ENCODE peak calls at places on chromosomes 1 and 21, in five cellular contexts. W is HS-27A; M is GM04504; R is astrocyte of the spinal cord; T is effector memory CD4-positive, alpha-beta T cell. C is an unnamed sample.

GRCh38 chr21:22827422-22827821 is 1829.2 kb downstream of the NCAM2 start:
- DNase-seq in W (no peak), M (no peak), R (no peak), T (no peak), C (no peak)

GRCh38 chr1:178768423-178768822 is 43.4 kb downstream of the RALGPS2 start:
- DNase-seq in W (no peak), M (no peak), R (peak), T (no peak), C (no peak)

GRCh38 chr21:43361493-43362296 is 65.2 kb downstream of the SIK1 start:
- DNase-seq in W (no peak), M (no peak), R (peak), T (peak), C (peak)

GRCh38 chr1:118186026-118186425 is 998 bp upstream of the SPAG17 start:
- DNase-seq in W (no peak), M (no peak), R (no peak), T (no peak), C (no peak)

GRCh38 chr21:44569861-44570517 is 3.5 kb upstream of the KRTAP10-4 start:
- DNase-seq in W (no peak), M (no peak), R (no peak), T (no peak), C (no peak)

GRCh38 chr21:45054162-45054926 is 20.0 kb upstream of the ADARB1 start:
- DNase-seq in W (no peak), M (no peak), R (no peak), T (no peak), C (no peak)

GRCh38 chr21:33881689-33882440 is 33.7 kb downstream of the ATP5PO start:
- DNase-seq in W (no peak), M (no peak), R (peak), T (no peak), C (no peak)

GRCh38 chr1:59972216-59972924 is 45.8 kb upstream of the CYP2J2 start:
- DNase-seq in W (no peak), M (no peak), R (peak), T (no peak), C (no peak)

GRCh38 chr1:50620680-50621329 is 197.6 kb upstream of the DMRTA2 start:
- DNase-seq in W (no peak), M (no peak), R (peak), T (no peak), C (no peak)

GRCh38 chr1:226061793-226062557 is 541 bp upstream of the H3-3A start:
- DNase-seq in W (peak), M (peak), R (peak), T (no peak), C (no peak)

GRCh38 chr1:162389021-162389818 is 7.7 kb downstream of the C1orf226 start:
- DNase-seq in W (peak), M (no peak), R (peak), T (no peak), C (no peak)

GRCh38 chr1:40338745-40339419 is 21.8 kb upstream of the COL9A2 start:
- DNase-seq in W (peak), M (peak), R (peak), T (peak), C (peak)

GRCh38 chr21:44958471-44959191 is 18.8 kb downstream of the SLX9 start:
- DNase-seq in W (no peak), M (peak), R (peak), T (no peak), C (no peak)

GRCh38 chr1:31627930-31628421 is 10.5 kb downstream of the HCRTR1 start:
- DNase-seq in W (no peak), M (no peak), R (peak), T (no peak), C (no peak)

GRCh38 chr21:45991606-45992301 is 10.2 kb downstream of the COL6A1 start:
- DNase-seq in W (no peak), M (no peak), R (no peak), T (no peak), C (no peak)

GRCh38 chr1:199859525-199859924 is 168.0 kb upstream of the NR5A2 start:
- DNase-seq in W (peak), M (peak), R (peak), T (no peak), C (no peak)

GRCh38 chr1:155729031-155729898 is 40.4 kb downstream of the DAP3 start:
- DNase-seq in W (no peak), M (peak), R (peak), T (no peak), C (no peak)

GRCh38 chr1:204084247-204084772 is 11.4 kb downstream of the SOX13 start:
- DNase-seq in W (no peak), M (no peak), R (no peak), T (no peak), C (no peak)

GRCh38 chr1:94723899-94724298 is 96.3 kb upstream of the SLC44A3 start:
- DNase-seq in W (no peak), M (no peak), R (no peak), T (no peak), C (no peak)

GRCh38 chr1:235105051-235106043 is 23.3 kb downstream of the TOMM20 start:
- DNase-seq in W (no peak), M (no peak), R (no peak), T (no peak), C (no peak)